ENCODE peak calls at places on chromosomes 7 and 10, in four cellular contexts. One of them, this sample, is unnamed.

GRCh38 chr7:35450456-35450855 is 196.6 kb upstream of the TBX20 start:
- DNase-seq in astrocyte of the cerebellum: no peak
- DNase-seq in aorta: no peak
- DNase-seq in CD8-positive, alpha-beta memory T cell: no peak
- DNase-seq in this sample: no peak

GRCh38 chr10:70115948-70116682 is 16.5 kb downstream of the AIFM2 start:
- DNase-seq in aorta: peak; percentile 69
- DNase-seq in astrocyte of the cerebellum: no peak
- DNase-seq in CD8-positive, alpha-beta memory T cell: peak; percentile 75
- DNase-seq in this sample: peak; percentile 66

GRCh38 chr10:44650576-44651394 is 260.4 kb upstream of the TMEM72 start:
- DNase-seq in astrocyte of the cerebellum: peak; percentile 19
- DNase-seq in CD8-positive, alpha-beta memory T cell: no peak
- DNase-seq in aorta: no peak
- DNase-seq in this sample: no peak

GRCh38 chr7:179948-180694 is 12.2 kb upstream of the FAM20C start:
- DNase-seq in astrocyte of the cerebellum: no peak
- DNase-seq in aorta: no peak
- DNase-seq in CD8-positive, alpha-beta memory T cell: no peak
- DNase-seq in this sample: no peak

GRCh38 chr7:76294344-76295024 is 8.0 kb upstream of the HSPB1 start:
- DNase-seq in aorta: peak; percentile 99
- DNase-seq in astrocyte of the cerebellum: peak; percentile 91
- DNase-seq in CD8-positive, alpha-beta memory T cell: no peak
- DNase-seq in this sample: peak; percentile 96

GRCh38 chr7:27586825-27587224 is 75.9 kb downstream of the HIBADH start:
- DNase-seq in aorta: no peak
- DNase-seq in CD8-positive, alpha-beta memory T cell: no peak
- DNase-seq in astrocyte of the cerebellum: no peak
- DNase-seq in this sample: no peak

GRCh38 chr7:121832347-121832746 is 40.6 kb upstream of the PTPRZ1 start:
- DNase-seq in CD8-positive, alpha-beta memory T cell: no peak
- DNase-seq in aorta: no peak
- DNase-seq in astrocyte of the cerebellum: no peak
- DNase-seq in this sample: no peak

GRCh38 chr10:28631896-28632596 is 45.3 kb upstream of the BAMBI start:
- DNase-seq in aorta: no peak
- DNase-seq in astrocyte of the cerebellum: no peak
- DNase-seq in CD8-positive, alpha-beta memory T cell: no peak
- DNase-seq in this sample: no peak

GRCh38 chr10:84521015-84521414 is 192.6 kb downstream of the CCSER2 start:
- DNase-seq in CD8-positive, alpha-beta memory T cell: no peak
- DNase-seq in astrocyte of the cerebellum: no peak
- DNase-seq in aorta: no peak
- DNase-seq in this sample: no peak

GRCh38 chr10:112278871-112279270 is 4.3 kb upstream of the TECTB start:
- DNase-seq in aorta: no peak
- DNase-seq in astrocyte of the cerebellum: no peak
- DNase-seq in CD8-positive, alpha-beta memory T cell: no peak
- DNase-seq in this sample: no peak

GRCh38 chr7:73830872-73831655 is at the start of gene CLDN4:
- DNase-seq in astrocyte of the cerebellum: no peak
- DNase-seq in CD8-positive, alpha-beta memory T cell: no peak
- DNase-seq in aorta: no peak
- DNase-seq in this sample: no peak

GRCh38 chr7:117872565-117873055 is 631 bp downstream of the CTTNBP2 start:
- DNase-seq in aorta: peak; percentile 74
- DNase-seq in astrocyte of the cerebellum: no peak
- DNase-seq in CD8-positive, alpha-beta memory T cell: no peak
- DNase-seq in this sample: peak; percentile 16

GRCh38 chr10:1057106-1057657 is 997 bp downstream of the WDR37 start:
- DNase-seq in CD8-positive, alpha-beta memory T cell: no peak
- DNase-seq in aorta: no peak
- DNase-seq in astrocyte of the cerebellum: no peak
- DNase-seq in this sample: no peak

GRCh38 chr7:134477954-134478353 is 19.1 kb upstream of the AKR1B1 start:
- DNase-seq in CD8-positive, alpha-beta memory T cell: no peak
- DNase-seq in astrocyte of the cerebellum: no peak
- DNase-seq in aorta: no peak
- DNase-seq in this sample: no peak

GRCh38 chr10:6746782-6747181 is 166.7 kb upstream of the PRKCQ start:
- DNase-seq in CD8-positive, alpha-beta memory T cell: no peak
- DNase-seq in astrocyte of the cerebellum: no peak
- DNase-seq in aorta: no peak
- DNase-seq in this sample: no peak

GRCh38 chr10:59229451-59229850 is 53.0 kb downstream of the PHYHIPL start:
- DNase-seq in aorta: no peak
- DNase-seq in CD8-positive, alpha-beta memory T cell: no peak
- DNase-seq in astrocyte of the cerebellum: no peak
- DNase-seq in this sample: no peak

GRCh38 chr10:123043409-123043925 is 34.7 kb downstream of the ACADSB start:
- DNase-seq in aorta: no peak
- DNase-seq in CD8-positive, alpha-beta memory T cell: peak; percentile 57
- DNase-seq in astrocyte of the cerebellum: peak; percentile 48
- DNase-seq in this sample: no peak

GRCh38 chr10:74137992-74138391 is 12.6 kb downstream of the AP3M1 start:
- DNase-seq in aorta: no peak
- DNase-seq in astrocyte of the cerebellum: no peak
- DNase-seq in CD8-positive, alpha-beta memory T cell: no peak
- DNase-seq in this sample: no peak

GRCh38 chr10:11875183-11875498 is 52.0 kb downstream of the PROSER2 start:
- DNase-seq in astrocyte of the cerebellum: no peak
- DNase-seq in aorta: peak; percentile 49
- DNase-seq in CD8-positive, alpha-beta memory T cell: peak; percentile 21
- DNase-seq in this sample: no peak

GRCh38 chr10:9038146-9038714 is 983.7 kb downstream of the GATA3 start:
- DNase-seq in aorta: no peak
- DNase-seq in astrocyte of the cerebellum: no peak
- DNase-seq in CD8-positive, alpha-beta memory T cell: no peak
- DNase-seq in this sample: no peak

GRCh38 chr10:75772153-75772887 is 340.9 kb downstream of the LRMDA start:
- DNase-seq in CD8-positive, alpha-beta memory T cell: no peak
- DNase-seq in astrocyte of the cerebellum: no peak
- DNase-seq in aorta: no peak
- DNase-seq in this sample: no peak

GRCh38 chr10:124992462-124993344 is 50.8 kb downstream of the ZRANB1 start:
- DNase-seq in aorta: peak; percentile 89
- DNase-seq in CD8-positive, alpha-beta memory T cell: no peak
- DNase-seq in astrocyte of the cerebellum: peak; percentile 81
- DNase-seq in this sample: peak; percentile 94

GRCh38 chr7:92717601-92717981 is 118.8 kb downstream of the CDK6 start:
- DNase-seq in astrocyte of the cerebellum: peak; percentile 37
- DNase-seq in CD8-positive, alpha-beta memory T cell: no peak
- DNase-seq in aorta: no peak
- DNase-seq in this sample: no peak
- H3K4me3 ChIP-seq in astrocyte of the cerebellum: peak overlapping the region; percentile 40
- H3K4me3 ChIP-seq in CD8-positive, alpha-beta memory T cell: peak overlapping the region; percentile 46
- H3K4me3 ChIP-seq in aorta: peak overlapping the region; percentile 56
- H3K4me3 ChIP-seq in this sample: peak overlapping the region; percentile 33

GRCh38 chr7:71497233-71497946 is 365.4 kb downstream of the GALNT17 start:
- DNase-seq in aorta: no peak
- DNase-seq in CD8-positive, alpha-beta memory T cell: no peak
- DNase-seq in astrocyte of the cerebellum: no peak
- DNase-seq in this sample: peak; percentile 23

GRCh38 chr7:71491331-71491730 is 359.4 kb downstream of the GALNT17 start:
- DNase-seq in aorta: no peak
- DNase-seq in CD8-positive, alpha-beta memory T cell: no peak
- DNase-seq in astrocyte of the cerebellum: no peak
- DNase-seq in this sample: no peak

GRCh38 chr7:71495828-71496227 is 363.9 kb downstream of the GALNT17 start:
- DNase-seq in astrocyte of the cerebellum: no peak
- DNase-seq in CD8-positive, alpha-beta memory T cell: no peak
- DNase-seq in aorta: no peak
- DNase-seq in this sample: no peak
- H3K4me3 ChIP-seq in astrocyte of the cerebellum: no peak overlapping the region
- H3K4me3 ChIP-seq in CD8-positive, alpha-beta memory T cell: no peak overlapping the region
- H3K4me3 ChIP-seq in aorta: no peak overlapping the region
- H3K4me3 ChIP-seq in this sample: no peak overlapping the region

GRCh38 chr10:86941991-86942421 is 15.4 kb downstream of the MMRN2 start:
- DNase-seq in astrocyte of the cerebellum: no peak
- DNase-seq in aorta: no peak
- DNase-seq in CD8-positive, alpha-beta memory T cell: no peak
- DNase-seq in this sample: no peak
- H3K4me3 ChIP-seq in astrocyte of the cerebellum: no peak overlapping the region
- H3K4me3 ChIP-seq in aorta: no peak overlapping the region
- H3K4me3 ChIP-seq in CD8-positive, alpha-beta memory T cell: no peak overlapping the region
- H3K4me3 ChIP-seq in this sample: no peak overlapping the region

DNA sequence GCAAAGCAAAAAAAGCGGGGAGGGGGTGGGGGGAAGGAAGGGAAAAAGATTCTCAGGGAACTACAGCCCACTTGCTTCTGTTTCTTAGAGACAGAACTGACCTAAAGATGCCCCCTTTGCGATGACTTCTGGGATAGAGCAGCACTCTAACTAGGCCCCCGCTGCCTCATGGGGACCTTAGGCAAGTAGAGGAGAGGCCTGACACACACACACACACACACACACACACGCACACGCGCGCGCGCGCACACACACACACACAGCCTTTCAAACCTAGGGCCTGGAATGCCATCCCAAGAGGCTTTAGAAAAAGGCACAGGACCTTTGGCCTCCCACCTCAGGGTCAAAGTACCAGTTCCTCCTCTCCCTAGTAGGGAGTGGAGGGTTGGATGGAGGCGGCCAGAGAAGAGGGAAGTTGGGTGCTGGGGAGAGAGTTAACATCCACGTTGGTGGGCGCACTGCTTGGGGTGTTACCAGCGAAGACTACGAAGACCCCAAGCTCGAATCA is 1.4 kb upstream of the COL1A2 start:
- DNase-seq in CD8-positive, alpha-beta memory T cell: no peak
- DNase-seq in astrocyte of the cerebellum: no peak
- DNase-seq in aorta: peak; percentile 72
- DNase-seq in this sample: peak; percentile 50
- H3K4me3 ChIP-seq in CD8-positive, alpha-beta memory T cell: no peak overlapping the region
- H3K4me3 ChIP-seq in astrocyte of the cerebellum: peak overlapping the region; percentile 99
- H3K4me3 ChIP-seq in aorta: no peak overlapping the region
- H3K4me3 ChIP-seq in this sample: no peak overlapping the region

GRCh38 chr10:79434816-79435215 is 10.6 kb downstream of the ZCCHC24 start:
- DNase-seq in astrocyte of the cerebellum: no peak
- DNase-seq in aorta: peak; percentile 78
- DNase-seq in CD8-positive, alpha-beta memory T cell: peak; percentile 31
- DNase-seq in this sample: no peak
- H3K4me3 ChIP-seq in astrocyte of the cerebellum: no peak overlapping the region
- H3K4me3 ChIP-seq in aorta: no peak overlapping the region
- H3K4me3 ChIP-seq in CD8-positive, alpha-beta memory T cell: no peak overlapping the region
- H3K4me3 ChIP-seq in this sample: no peak overlapping the region

DNA sequence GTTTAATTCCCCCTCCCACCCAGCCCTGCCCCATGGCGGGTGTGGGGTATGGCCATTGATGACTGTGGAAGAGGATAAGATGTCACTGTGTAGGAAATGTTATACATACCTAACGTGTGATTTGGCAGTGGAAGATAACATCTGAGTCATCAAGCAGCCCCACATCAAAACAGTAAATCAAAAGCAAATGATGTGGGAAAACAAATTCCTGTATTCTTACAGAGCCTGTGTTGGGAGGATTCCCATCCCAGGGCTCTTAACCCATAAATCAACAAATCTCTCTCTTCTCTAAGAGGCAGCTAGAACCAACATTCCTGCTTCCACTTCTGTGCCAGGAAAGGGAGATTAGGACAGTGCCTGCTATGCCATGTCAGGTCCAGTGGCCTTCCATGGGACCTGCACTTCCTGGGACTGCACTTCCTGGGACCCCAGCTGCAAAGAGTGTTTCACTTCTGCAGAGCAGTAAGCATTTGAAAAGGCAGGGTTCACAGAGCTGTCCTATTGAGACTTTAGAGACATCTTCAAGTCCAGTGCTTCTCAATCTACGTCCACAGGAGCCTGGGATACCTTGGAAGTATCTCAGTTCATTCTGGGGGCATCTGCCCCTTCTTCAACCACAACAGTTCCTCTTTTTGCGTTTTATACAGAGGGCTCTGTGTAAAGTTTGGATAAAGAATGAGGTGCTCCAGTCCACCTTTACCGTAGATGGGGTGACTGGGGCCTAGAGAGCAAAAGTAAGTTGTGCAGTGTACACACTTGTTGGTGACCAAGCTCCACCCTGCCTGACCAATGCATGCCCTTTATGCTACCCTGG is 45.8 kb downstream of the ATXN7L1 start:
- DNase-seq in CD8-positive, alpha-beta memory T cell: no peak
- DNase-seq in astrocyte of the cerebellum: peak; percentile 94
- DNase-seq in aorta: no peak
- DNase-seq in this sample: no peak
- H3K4me3 ChIP-seq in CD8-positive, alpha-beta memory T cell: no peak overlapping the region
- H3K4me3 ChIP-seq in astrocyte of the cerebellum: no peak overlapping the region
- H3K4me3 ChIP-seq in aorta: no peak overlapping the region
- H3K4me3 ChIP-seq in this sample: no peak overlapping the region

DNA sequence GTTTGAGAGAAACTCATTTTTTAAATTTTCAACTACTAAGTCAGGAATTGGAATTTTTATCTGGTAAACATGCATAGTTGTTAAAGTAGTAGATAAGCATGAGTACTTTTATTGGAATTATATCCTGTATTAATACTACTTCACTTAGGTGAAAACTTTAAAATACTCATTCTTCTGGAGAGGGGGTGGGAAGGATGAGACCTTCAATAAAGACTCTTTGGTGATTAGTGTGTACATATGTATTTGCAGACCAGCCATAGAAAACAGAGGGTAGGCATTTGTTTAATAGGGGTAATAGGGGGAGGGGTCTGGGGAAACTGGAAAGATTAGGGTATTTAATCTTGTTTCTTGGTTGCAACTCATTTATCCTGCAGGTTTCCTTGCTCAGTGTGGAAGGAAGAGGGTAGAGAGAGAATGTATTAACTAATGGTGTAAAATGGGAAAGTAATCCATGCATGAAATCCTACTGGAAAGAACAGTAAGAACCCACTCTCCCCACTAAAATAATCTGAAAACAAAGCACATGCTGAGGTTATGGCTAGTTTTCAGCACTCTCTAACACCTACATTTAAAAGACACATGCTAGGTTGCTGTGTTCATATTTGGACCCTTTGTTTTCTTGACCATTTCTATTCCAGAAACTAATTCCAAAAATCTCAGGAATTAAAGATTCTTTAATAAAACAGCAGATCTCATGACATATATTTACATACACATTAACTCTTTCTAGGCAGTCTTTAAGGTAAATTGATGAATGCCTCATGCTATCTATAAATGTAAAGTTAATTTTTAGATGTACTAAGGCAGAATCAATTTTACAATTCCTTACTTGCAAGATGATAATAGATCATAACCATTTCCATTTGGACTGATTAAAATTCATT is 6.2 kb upstream of the IGF2BP3 start:
- DNase-seq in aorta: no peak
- DNase-seq in CD8-positive, alpha-beta memory T cell: no peak
- DNase-seq in astrocyte of the cerebellum: no peak
- DNase-seq in this sample: no peak
- H3K4me3 ChIP-seq in aorta: no peak overlapping the region
- H3K4me3 ChIP-seq in CD8-positive, alpha-beta memory T cell: no peak overlapping the region
- H3K4me3 ChIP-seq in astrocyte of the cerebellum: no peak overlapping the region
- H3K4me3 ChIP-seq in this sample: no peak overlapping the region

GRCh38 chr7:44103566-44103940 is 592 bp upstream of the AEBP1 start:
- DNase-seq in CD8-positive, alpha-beta memory T cell: no peak
- DNase-seq in astrocyte of the cerebellum: no peak
- DNase-seq in aorta: no peak
- DNase-seq in this sample: no peak
- H3K4me3 ChIP-seq in CD8-positive, alpha-beta memory T cell: no peak overlapping the region
- H3K4me3 ChIP-seq in astrocyte of the cerebellum: peak overlapping the region; percentile 60
- H3K4me3 ChIP-seq in aorta: no peak overlapping the region
- H3K4me3 ChIP-seq in this sample: no peak overlapping the region

This sample was measured in tibial nerve.